ENCODE peak calls at places on chromosomes 2 and 18, in eight cellular contexts. D is fibroblast of lung; Y is sigmoid colon; Q is astrocyte; T is pancreas; X is cardiac muscle cell; R is uterus; G is CD8-positive, alpha-beta T cell. J is an unnamed sample.

GRCh38 chr18:6745504-6746031 is 16.1 kb downstream of the ARHGAP28 start:
- DNase-seq in X (no peak), G (no peak), Q (no peak), T (no peak), D (no peak), Y (no peak), R (no peak), J (no peak)

GRCh38 chr2:190069936-190070696 is 7.6 kb upstream of the MSTN start:
- DNase-seq in Q (peak), X (peak), R (peak), T (no peak), D (peak), Y (no peak), G (no peak), J (peak)

GRCh38 chr2:223970343-223971128 is 13.3 kb downstream of the MRPL44 start:
- DNase-seq in G (peak), Q (peak), R (peak), Y (no peak), T (no peak), X (peak), D (peak), J (no peak)

GRCh38 chr2:193818801-193819499 is 1624.2 kb upstream of the TMEFF2 start:
- DNase-seq in Y (no peak), X (no peak), D (no peak), T (peak), Q (no peak), R (no peak), G (no peak), J (no peak)

GRCh38 chr2:24262571-24262970 is 87.7 kb downstream of the FAM228A start:
- DNase-seq in G (no peak), T (no peak), Y (no peak), Q (no peak), R (no peak), X (no peak), D (peak), J (no peak)

GRCh38 chr2:424306-425172 is 136.6 kb upstream of the ALKAL2 start:
- DNase-seq in Q (peak), D (peak), X (no peak), Y (no peak), T (no peak), G (peak), R (no peak), J (peak)

GRCh38 chr2:65055427-65056214 is 595 bp upstream of the CEP68 start:
- DNase-seq in T (peak), R (no peak), X (no peak), D (no peak), Y (no peak), G (no peak), Q (no peak), J (no peak)

GRCh38 chr18:7645756-7646155 is 78.6 kb downstream of the PTPRM start:
- DNase-seq in T (no peak), G (no peak), D (no peak), Q (no peak), R (no peak), X (no peak), Y (no peak), J (peak)

GRCh38 chr2:569681-570080 is 107.5 kb downstream of the TMEM18 start:
- DNase-seq in R (no peak), Q (no peak), T (no peak), X (no peak), G (no peak), Y (no peak), D (no peak), J (no peak)

GRCh38 chr2:69631402-69631801 is 12.1 kb downstream of the AAK1 start:
- DNase-seq in G (no peak), Y (no peak), Q (no peak), X (no peak), R (no peak), T (no peak), D (no peak), J (no peak)

GRCh38 chr18:3458378-3458777 is 8.4 kb downstream of the TGIF1 start:
- DNase-seq in T (no peak), Q (no peak), D (no peak), X (no peak), Y (no peak), R (no peak), G (no peak), J (no peak)

GRCh38 chr2:144796956-144797355 is 277.0 kb upstream of the ZEB2 start:
- DNase-seq in T (no peak), D (peak), R (no peak), Q (no peak), X (no peak), Y (no peak), G (no peak), J (no peak)

GRCh38 chr18:61528961-61529360 is 195.7 kb downstream of the CDH20 start:
- DNase-seq in T (no peak), Q (peak), Y (no peak), R (no peak), G (no peak), D (no peak), X (no peak), J (no peak)

GRCh38 chr18:51739044-51739666 is 541.7 kb upstream of the MEX3C start:
- DNase-seq in X (no peak), T (no peak), Q (no peak), R (no peak), G (no peak), D (no peak), Y (no peak), J (no peak)

GRCh38 chr2:74440378-74441110 is 1.2 kb downstream of the RTKN start:
- DNase-seq in D (peak), Q (peak), X (peak), G (no peak), Y (peak), T (peak), R (peak), J (peak)

GRCh38 chr2:179837408-179837807 is 24.0 kb downstream of the ZNF385B start:
- DNase-seq in G (no peak), Q (peak), T (no peak), Y (no peak), R (no peak), X (no peak), D (peak), J (peak)

GRCh38 chr2:160140471-160140870 is 59.6 kb downstream of the ITGB6 start:
- DNase-seq in G (no peak), T (no peak), Q (peak), X (no peak), D (peak), Y (no peak), R (no peak), J (no peak)

GRCh38 chr2:80748576-80748975 is 444.0 kb upstream of the LRRTM1 start:
- DNase-seq in D (no peak), G (no peak), X (no peak), Q (no peak), R (no peak), T (no peak), Y (no peak), J (no peak)

GRCh38 chr2:121529439-121530209 is 1.1 kb upstream of the RNU4ATAC start:
- DNase-seq in X (peak), R (peak), Y (peak), D (peak), Q (peak), T (peak), G (no peak), J (peak)

GRCh38 chr18:38575648-38576047 is 1010.0 kb upstream of the CELF4 start:
- DNase-seq in X (no peak), R (no peak), G (no peak), Y (no peak), D (no peak), T (no peak), Q (no peak), J (no peak)

GRCh38 chr2:67954125-67954748 is 108.6 kb downstream of the C1D start:
- DNase-seq in D (no peak), G (no peak), X (no peak), R (no peak), Y (no peak), Q (no peak), T (no peak), J (peak)

GRCh38 chr2:147543056-147543455 is 301.8 kb upstream of the ACVR2A start:
- DNase-seq in X (no peak), Y (no peak), Q (peak), T (no peak), G (no peak), D (no peak), R (no peak), J (peak)

GRCh38 chr18:45441110-45441842 is 174.0 kb upstream of the SLC14A2 start:
- DNase-seq in X (no peak), D (peak), Y (no peak), R (no peak), Q (no peak), T (no peak), G (no peak), J (peak)

GRCh38 chr2:50952596-50952995 is 79.3 kb downstream of the NRXN1 start:
- DNase-seq in X (no peak), R (no peak), Q (peak), D (peak), G (no peak), T (no peak), Y (no peak), J (peak)

GRCh38 chr18:25805323-25805722 is 285.1 kb downstream of the SS18 start:
- DNase-seq in T (no peak), D (peak), X (no peak), G (no peak), Q (peak), R (no peak), Y (no peak), J (no peak)

GRCh38 chr18:59279193-59279592 is 5.9 kb upstream of the RAX start:
- DNase-seq in T (no peak), D (no peak), Y (no peak), R (no peak), Q (no peak), X (no peak), G (no peak), J (no peak)

GRCh38 chr2:44770221-44771187 is 171.0 kb upstream of the SIX3 start:
- DNase-seq in T (no peak), Y (no peak), D (no peak), R (no peak), Q (no peak), G (no peak), X (no peak), J (no peak)

GRCh38 chr2:8376603-8377423 is 305.0 kb upstream of the ID2 start:
- DNase-seq in Q (peak), D (no peak), R (no peak), G (no peak), X (no peak), T (no peak), Y (no peak), J (no peak)

GRCh38 chr2:16138811-16139662 is 198.7 kb downstream of the MYCN start:
- DNase-seq in T (no peak), X (no peak), R (no peak), D (no peak), Y (no peak), G (no peak), Q (no peak), J (no peak)

GRCh38 chr18:47549141-47549540 is 297.7 kb upstream of the SKOR2 start:
- DNase-seq in X (no peak), R (no peak), Y (no peak), Q (no peak), T (no peak), D (no peak), G (no peak), J (no peak)

GRCh38 chr2:241936457-241937133 is 67.1 kb downstream of the RTP5 start:
- DNase-seq in R (peak), X (no peak), Q (no peak), G (peak), D (no peak), Y (no peak), T (no peak), J (no peak)

GRCh38 chr2:54041135-54041534 is 70.3 kb upstream of the PSME4 start:
- DNase-seq in R (no peak), G (peak), T (no peak), D (no peak), Q (no peak), X (no peak), Y (no peak), J (peak)

GRCh38 chr18:56235061-56235772 is 403.2 kb downstream of the TXNL1 start:
- DNase-seq in Q (peak), X (no peak), G (no peak), Y (no peak), R (no peak), D (no peak), T (no peak), J (no peak)

GRCh38 chr2:39514825-39515224 is 77.7 kb upstream of the MAP4K3 start:
- DNase-seq in Y (no peak), G (no peak), R (no peak), D (no peak), X (no peak), Q (no peak), T (no peak), J (no peak)

GRCh38 chr18:2338601-2339000 is 232.7 kb downstream of the METTL4 start:
- DNase-seq in X (no peak), D (no peak), Y (no peak), G (no peak), Q (no peak), T (no peak), R (no peak), J (no peak)

GRCh38 chr2:215619022-215619958 is 183.4 kb upstream of the FN1 start:
- DNase-seq in Y (no peak), G (no peak), X (peak), R (no peak), T (no peak), D (peak), Q (peak), J (no peak)

GRCh38 chr2:10166489-10167295 is 44.2 kb downstream of the RRM2 start:
- DNase-seq in D (no peak), Q (no peak), R (no peak), T (no peak), X (no peak), Y (no peak), G (no peak), J (no peak)

GRCh38 chr2:102264952-102265351 is 46.4 kb upstream of the IL1RL1 start:
- DNase-seq in Q (no peak), G (no peak), X (no peak), R (no peak), D (no peak), T (no peak), Y (no peak), J (no peak)

GRCh38 chr2:149040451-149040850 is 2.0 kb downstream of the LYPD6B start:
- DNase-seq in Q (no peak), D (no peak), R (no peak), Y (no peak), T (no peak), G (no peak), X (no peak), J (no peak)

GRCh38 chr2:149001496-149001895 is 37.0 kb upstream of the LYPD6B start:
- DNase-seq in T (no peak), G (no peak), D (no peak), Y (no peak), Q (no peak), R (no peak), X (no peak), J (no peak)

DNA sequence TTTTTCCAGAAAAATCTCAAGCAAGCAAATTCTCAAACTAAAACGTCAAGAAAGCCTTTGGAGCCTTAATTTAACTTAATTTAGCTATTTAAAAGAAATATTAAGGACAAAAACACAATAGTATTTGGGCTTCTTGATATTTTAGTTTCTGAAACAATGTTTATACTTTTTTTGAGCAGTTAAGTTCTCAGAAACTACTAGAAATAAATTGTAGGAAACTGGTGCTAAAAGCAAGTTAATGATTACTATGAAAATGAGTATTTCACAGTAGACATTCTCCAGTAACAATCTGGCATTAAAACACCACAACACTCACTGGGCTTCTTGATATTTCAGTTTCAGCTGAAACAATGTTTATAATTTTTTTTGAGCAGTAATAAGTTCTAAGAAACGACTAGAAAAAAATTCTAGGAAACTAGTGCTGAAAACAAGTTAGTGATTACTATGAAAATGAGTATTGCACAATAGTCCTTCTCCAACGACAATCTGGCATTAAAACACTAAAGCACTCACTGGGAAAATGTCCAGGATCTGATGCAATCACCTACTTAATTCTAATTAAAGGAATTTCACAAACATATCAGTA is 45.1 kb downstream of the TRAK2 start:
- DNase-seq in Q (peak), R (peak), Y (no peak), D (peak), X (no peak), G (no peak), T (no peak), J (peak)
- H3K27ac ChIP-seq in Q (no peak), R (peak), Y (peak), D (no peak), X (no peak), G (no peak), T (peak), J (no peak)

DNA sequence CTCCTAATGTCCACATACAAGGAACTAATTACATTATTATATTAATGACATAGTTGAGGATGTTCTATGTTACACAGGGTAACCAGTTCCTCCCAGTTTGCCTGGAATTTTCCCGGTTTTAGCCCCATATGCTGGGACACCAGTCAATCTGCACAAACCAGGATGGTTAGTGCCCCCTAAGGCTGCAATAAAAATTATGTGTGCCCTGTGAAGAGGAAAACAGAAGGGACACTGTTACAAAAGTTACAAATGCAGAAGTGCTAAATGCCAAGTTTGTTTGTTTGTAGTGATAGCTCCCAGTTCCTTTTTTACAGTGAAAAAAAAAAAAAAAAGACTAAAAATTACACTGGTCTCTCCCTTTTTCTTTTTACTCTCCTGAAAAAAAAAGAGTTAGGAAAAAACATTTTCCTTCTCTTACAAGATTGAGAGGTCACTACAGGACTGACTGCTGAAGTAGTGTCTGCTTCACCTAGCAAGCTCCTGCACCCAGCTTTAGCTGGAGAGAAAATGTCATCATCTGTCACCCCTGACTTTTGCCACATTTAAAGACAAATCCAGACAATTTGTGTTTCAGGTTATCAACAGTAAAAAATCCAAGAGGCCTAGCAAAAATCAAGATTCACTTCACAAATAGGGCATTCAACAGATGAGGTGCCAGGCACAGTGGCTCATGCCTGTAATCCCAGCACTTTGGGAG is 3.2 kb downstream of the ANKRD44 start:
- DNase-seq in R (no peak), Y (no peak), T (no peak), G (no peak), D (no peak), X (no peak), Q (no peak), J (no peak)
- H3K27ac ChIP-seq in R (peak), Y (peak), T (peak), G (peak), D (no peak), X (no peak), Q (no peak), J (no peak)

GRCh38 chr2:173134703-173135102 is 59.1 kb downstream of the MAP3K20 start:
- DNase-seq in Q (no peak), Y (no peak), T (no peak), R (no peak), X (no peak), D (peak), G (no peak), J (no peak)

GRCh38 chr2:173137616-173138015 is 62.0 kb downstream of the MAP3K20 start:
- DNase-seq in Y (no peak), Q (no peak), X (no peak), T (no peak), G (no peak), D (no peak), R (no peak), J (no peak)

GRCh38 chr2:173138962-173139361 is 63.3 kb downstream of the MAP3K20 start:
- DNase-seq in Y (no peak), T (no peak), Q (no peak), G (no peak), R (no peak), X (no peak), D (no peak), J (no peak)

GRCh38 chr2:173136067-173136466 is 60.4 kb downstream of the MAP3K20 start:
- DNase-seq in T (no peak), X (no peak), Q (no peak), G (no peak), R (no peak), D (no peak), Y (no peak), J (no peak)

GRCh38 chr2:173136614-173137013 is 61.0 kb downstream of the MAP3K20 start:
- DNase-seq in Y (no peak), G (no peak), R (no peak), X (no peak), Q (no peak), D (no peak), T (no peak), J (no peak)
- H3K27ac ChIP-seq in Y (no peak), G (no peak), R (no peak), X (no peak), Q (no peak), D (peak), T (no peak), J (peak)

GRCh38 chr2:85675427-85675826 is 7.4 kb upstream of the SFTPB start:
- DNase-seq in X (no peak), Y (peak), D (no peak), Q (no peak), G (no peak), T (no peak), R (no peak), J (no peak)
- H3K27ac ChIP-seq in X (no peak), Y (no peak), D (no peak), Q (no peak), G (no peak), T (no peak), R (no peak), J (no peak)

GRCh38 chr2:118973542-118973951 is 31.6 kb downstream of the MARCO start:
- DNase-seq in D (no peak), T (no peak), X (no peak), Q (no peak), G (peak), Y (peak), R (no peak), J (no peak)

GRCh38 chr2:118970396-118971135 is 28.6 kb downstream of the MARCO start:
- DNase-seq in D (no peak), Y (peak), G (peak), Q (no peak), R (no peak), X (no peak), T (no peak), J (peak)

GRCh38 chr2:118975133-118975532 is 33.1 kb downstream of the MARCO start:
- DNase-seq in D (no peak), T (no peak), X (no peak), R (no peak), Y (no peak), Q (no peak), G (peak), J (no peak)

GRCh38 chr2:118971245-118972122 is 29.5 kb downstream of the MARCO start:
- DNase-seq in T (no peak), Q (no peak), X (no peak), G (peak), Y (no peak), R (no peak), D (no peak), J (peak)

DNA sequence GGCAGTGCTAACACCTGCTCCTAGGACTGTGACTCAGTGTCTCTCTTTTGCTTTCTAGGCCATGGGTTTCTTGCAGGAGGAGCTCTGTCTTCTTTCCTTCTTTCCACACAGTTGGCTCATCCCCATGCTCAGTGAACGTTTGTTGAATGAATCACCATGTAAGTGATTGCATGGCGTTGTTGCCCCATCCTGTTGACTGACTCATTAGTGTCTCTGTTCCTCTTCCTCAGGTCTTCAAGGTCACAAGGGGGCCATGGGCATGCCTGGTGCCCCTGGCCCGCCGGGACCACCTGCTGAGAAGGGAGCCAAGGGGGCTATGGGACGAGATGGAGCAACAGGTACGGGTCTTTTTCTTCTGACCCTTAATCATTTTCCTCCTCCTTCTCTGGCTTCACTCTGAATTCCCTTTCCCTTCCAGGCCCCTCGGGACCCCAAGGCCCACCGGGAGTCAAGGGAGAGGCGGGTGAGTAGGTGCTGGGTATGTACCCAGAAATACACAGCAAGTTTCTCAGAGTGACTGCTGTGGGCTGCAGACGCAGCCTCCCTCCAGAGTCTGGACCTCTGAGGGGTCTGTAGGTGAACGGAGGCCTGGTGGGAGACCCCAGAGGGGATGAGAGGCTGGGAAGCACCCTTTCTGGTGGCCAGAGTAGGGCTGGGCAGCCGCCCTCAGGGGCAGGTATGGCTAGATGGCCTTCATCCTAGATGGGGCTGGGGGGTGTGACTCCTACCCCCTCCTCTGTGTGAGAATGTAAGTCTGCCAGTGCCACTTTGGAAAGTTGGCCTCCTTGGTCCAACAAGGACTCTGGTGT is 32.3 kb downstream of the MARCO start:
- DNase-seq in D (no peak), G (peak), Q (no peak), Y (no peak), T (no peak), X (no peak), R (no peak), J (peak)
- H3K27ac ChIP-seq in D (no peak), G (no peak), Q (no peak), Y (no peak), T (no peak), X (no peak), R (no peak), J (peak)

J was measured in foreskin keratinocyte.